ENCODE peak calls at places on chromosomes 11 and 22, in seven cellular contexts. P is NCI-H1436; I is AG08395; D is colonic mucosa; B is activated T-helper 1 cell treated with anti-CD3 and anti-CD28 coated beads, Interleukin-12 subunit alpha, Interleukin-12 subunit beta, Interleukin-2, Interleukin-4 antibody, amounts not matched to agents 30 ng/mL and 10 ng/mL and 1 ng/mL, durations not matched to agents 14 hours and 24 hours and 36 hours; H is ovary; O is posterior vena cava. Q is an unnamed sample.

GRCh38 chr11:107606122-107606521 is 15.2 kb downstream of the ELMOD1 start:
- DNase-seq in O (no peak), P (no peak), D (no peak), B (no peak), I (no peak), H (no peak), Q (no peak)

GRCh38 chr22:31585161-31585859 is 76.7 kb downstream of the PISD start:
- DNase-seq in O (peak; percentile 67), P (no peak), B (no peak), D (no peak), I (peak; percentile 19), H (no peak), Q (no peak)

GRCh38 chr22:20552913-20553401 is 45.5 kb downstream of the MED15 start:
- DNase-seq in D (peak; percentile 44), I (no peak), O (no peak), P (no peak), H (no peak), B (no peak), Q (peak; percentile 64)

GRCh38 chr11:88157401-88157800 is 17.8 kb downstream of the RAB38 start:
- DNase-seq in P (no peak), I (no peak), O (no peak), D (no peak), H (no peak), B (no peak), Q (no peak)

GRCh38 chr11:133127746-133128145 is 404.6 kb downstream of the OPCML start:
- DNase-seq in I (no peak), H (no peak), O (no peak), B (no peak), P (no peak), D (no peak), Q (no peak)

GRCh38 chr11:93490996-93491618 is 52.1 kb downstream of the SMCO4 start:
- DNase-seq in H (no peak), O (no peak), I (no peak), P (no peak), D (no peak), B (no peak), Q (no peak)

GRCh38 chr22:23403720-23404688 is 176.1 kb downstream of the IGLL1 start:
- DNase-seq in H (no peak), B (no peak), I (no peak), P (no peak), O (no peak), D (no peak), Q (no peak)

GRCh38 chr22:37804886-37805857 is 2.6 kb upstream of the GCAT start:
- DNase-seq in I (peak; percentile 89), P (peak; percentile 78), B (peak; percentile 79), O (peak; percentile 97), H (peak; percentile 93), D (peak; percentile 93), Q (no peak)

GRCh38 chr11:72641900-72642814 is 32.1 kb downstream of the PDE2A start:
- DNase-seq in I (peak; percentile 64), B (no peak), O (no peak), D (peak; percentile 33), H (peak; percentile 56), P (no peak), Q (no peak)

GRCh38 chr22:38949889-38950405 is 7.5 kb upstream of the APOBEC3A start:
- DNase-seq in P (no peak), H (no peak), O (peak; percentile 66), B (no peak), D (no peak), I (no peak), Q (no peak)

GRCh38 chr11:96540875-96541274 is 151.1 kb downstream of the JRKL start:
- DNase-seq in I (no peak), H (no peak), B (no peak), O (no peak), D (no peak), P (no peak), Q (no peak)

GRCh38 chr11:46306296-46306853 is 28.9 kb downstream of the CREB3L1 start:
- DNase-seq in P (no peak), O (no peak), I (no peak), D (no peak), H (no peak), B (no peak), Q (no peak)

GRCh38 chr11:2943711-2944118 is 14.5 kb upstream of the PHLDA2 start:
- DNase-seq in I (no peak), O (no peak), P (no peak), H (no peak), B (no peak), D (peak; percentile 72), Q (no peak)

GRCh38 chr11:36431429-36432092 is 78.5 kb downstream of the TRAF6 start:
- DNase-seq in I (peak; percentile 97), B (no peak), D (no peak), P (no peak), O (peak; percentile 88), H (peak; percentile 76), Q (peak; percentile 74)